ENCODE peak calls at places on chromosomes 12 and 14, in nine cellular contexts. N, B, U, X, M, I, G, C and Q are unnamed samples.

GRCh38 chr14:60654303-60654925 is 5.1 kb upstream of the SIX1 start:
- DNase-seq in N (peak; percentile 16), B (no peak), U (no peak), X (no peak), M (no peak), I (no peak), G (no peak), C (no peak), Q (no peak)

GRCh38 chr14:41615011-41615595 is 8.4 kb downstream of the LRFN5 start:
- DNase-seq in N (no peak), B (no peak), U (no peak), X (no peak), M (no peak), I (no peak), G (no peak), C (no peak), Q (no peak)

GRCh38 chr12:120940799-120941198 is 36.6 kb upstream of the SPPL3 start:
- DNase-seq in N (no peak), B (no peak), U (no peak), X (peak; percentile 39), M (no peak), I (no peak), G (no peak), C (peak; percentile 50), Q (no peak)

GRCh38 chr12:96503971-96504370 is 14.6 kb downstream of the CFAP54 start:
- DNase-seq in N (no peak), B (no peak), U (no peak), X (peak; percentile 44), M (no peak), I (no peak), G (no peak), C (no peak), Q (no peak)

GRCh38 chr12:34392741-34393085 is 370.4 kb downstream of the ALG10 start:
- DNase-seq in N (no peak), B (no peak), U (peak; percentile 5), X (no peak), M (no peak), I (no peak), G (no peak), C (no peak), Q (no peak)

GRCh38 chr12:59823535-59823934 is 227.7 kb downstream of the SLC16A7 start:
- DNase-seq in N (no peak), B (no peak), U (no peak), X (no peak), M (no peak), I (no peak), G (no peak), C (no peak), Q (no peak)

GRCh38 chr12:101018540-101018939 is 191.5 kb downstream of the SLC5A8 start:
- DNase-seq in N (no peak), B (peak; percentile 19), U (no peak), X (peak; percentile 73), M (no peak), I (peak; percentile 96), G (no peak), C (no peak), Q (no peak)

GRCh38 chr12:63897931-63898330 is 53.4 kb downstream of the SRGAP1 start:
- DNase-seq in N (no peak), B (peak; percentile 8), U (no peak), X (peak; percentile 87), M (no peak), I (peak; percentile 91), G (no peak), C (no peak), Q (no peak)

GRCh38 chr12:124033859-124034258 is 60.8 kb downstream of the ZNF664 start:
- DNase-seq in N (no peak), B (no peak), U (no peak), X (no peak), M (no peak), I (no peak), G (no peak), C (no peak), Q (no peak)

GRCh38 chr14:99234982-99235491 is 37.0 kb downstream of the BCL11B start:
- DNase-seq in N (peak; percentile 90), B (peak; percentile 80), U (peak; percentile 30), X (no peak), M (no peak), I (peak; percentile 96), G (peak; percentile 83), C (no peak), Q (no peak)

GRCh38 chr14:78207414-78207813 is 37.2 kb downstream of the NRXN3 start:
- DNase-seq in N (no peak), B (no peak), U (no peak), X (no peak), M (no peak), I (no peak), G (no peak), C (no peak), Q (no peak)

GRCh38 chr14:53955671-53956426 is 776 bp downstream of the BMP4 start:
- DNase-seq in N (peak; percentile 64), B (peak; percentile 79), U (peak; percentile 71), X (peak; percentile 28), M (no peak), I (peak; percentile 71), G (no peak), C (peak; percentile 75), Q (peak; percentile 65)

GRCh38 chr12:64828713-64829112 is 4.3 kb downstream of the TBC1D30 start:
- DNase-seq in N (no peak), B (no peak), U (no peak), X (no peak), M (no peak), I (no peak), G (no peak), C (no peak), Q (no peak)

GRCh38 chr12:107435520-107435919 is 250.1 kb upstream of the PWP1 start:
- DNase-seq in N (no peak), B (no peak), U (no peak), X (no peak), M (no peak), I (no peak), G (no peak), C (no peak), Q (no peak)

GRCh38 chr12:107437954-107438353 is 247.6 kb upstream of the PWP1 start:
- DNase-seq in N (no peak), B (no peak), U (no peak), X (no peak), M (no peak), I (no peak), G (no peak), C (no peak), Q (no peak)

GRCh38 chr12:107436836-107437235 is 248.8 kb upstream of the PWP1 start:
- DNase-seq in N (no peak), B (no peak), U (no peak), X (no peak), M (no peak), I (no peak), G (no peak), C (no peak), Q (no peak)

GRCh38 chr12:107435072-107435471 is 250.5 kb upstream of the PWP1 start:
- DNase-seq in N (peak; percentile 18), B (peak; percentile 34), U (no peak), X (no peak), M (no peak), I (peak; percentile 17), G (no peak), C (no peak), Q (no peak)

DNA sequence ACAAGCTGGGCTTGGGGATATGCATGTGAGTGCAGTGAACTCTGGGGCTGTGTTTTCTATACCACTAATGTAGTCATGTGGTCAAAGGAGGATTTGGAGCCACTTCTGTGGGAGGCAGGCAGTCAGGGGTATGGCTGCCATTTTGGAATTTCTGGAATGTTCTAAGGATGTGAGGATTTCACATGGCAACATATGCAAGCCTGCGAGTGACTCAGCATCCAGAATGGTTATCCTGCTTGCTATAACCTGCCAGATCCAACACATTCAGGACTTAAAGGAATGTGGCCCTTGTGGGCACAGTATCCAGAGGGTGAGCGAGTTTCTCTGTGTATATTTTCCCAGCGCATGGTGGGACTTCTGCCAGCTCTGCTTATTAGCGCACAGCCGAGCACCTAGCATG is 249.2 kb upstream of the PWP1 start:
- DNase-seq in N (peak; percentile 31), B (peak; percentile 81), U (no peak), X (peak; percentile 49), M (no peak), I (peak; percentile 95), G (no peak), C (no peak), Q (no peak)
- H3K4me1 ChIP-seq in N (no peaks in the 10 kb centered on the region), B (peaks cover 21% of the 10 kb centered on the region), U (no peaks in the 10 kb centered on the region), X (no peaks in the 10 kb centered on the region), M (no peaks in the 10 kb centered on the region), I (no peaks in the 10 kb centered on the region), G (no peaks in the 10 kb centered on the region), C (no peaks in the 10 kb centered on the region), Q (no peaks in the 10 kb centered on the region)

DNA sequence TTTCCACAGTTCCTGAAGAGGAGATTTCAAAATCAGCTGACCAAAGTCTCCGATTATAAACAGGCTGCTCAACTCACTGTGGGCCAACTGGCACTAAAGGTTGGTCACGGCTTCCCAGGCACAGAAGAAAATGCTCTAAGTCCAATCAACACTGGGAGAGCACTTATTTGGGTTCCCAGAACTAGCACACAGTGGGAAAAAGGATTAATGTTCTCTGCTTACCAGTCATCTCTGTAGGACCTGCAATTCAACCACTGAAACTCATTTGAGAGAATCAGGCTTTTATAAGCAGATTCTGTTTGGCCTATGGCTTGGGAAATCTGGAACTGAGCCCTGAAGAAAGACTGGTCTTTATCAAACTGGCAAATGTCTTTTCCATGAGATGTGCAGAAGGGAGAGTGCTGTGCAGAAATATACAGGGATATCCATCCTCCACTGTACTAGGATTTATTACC is 49.4 kb downstream of the ABCC9 start:
- DNase-seq in N (no peak), B (no peak), U (peak; percentile 19), X (peak; percentile 30), M (no peak), I (no peak), G (no peak), C (peak; percentile 34), Q (no peak)
- H3K4me3 ChIP-seq in N (no peak overlapping the region), B (no peak overlapping the region), U (no peak overlapping the region), X (no peak overlapping the region), M (no peak overlapping the region), I (no peak overlapping the region), G (no peak overlapping the region), C (no peak overlapping the region), Q (no peak overlapping the region)

DNA sequence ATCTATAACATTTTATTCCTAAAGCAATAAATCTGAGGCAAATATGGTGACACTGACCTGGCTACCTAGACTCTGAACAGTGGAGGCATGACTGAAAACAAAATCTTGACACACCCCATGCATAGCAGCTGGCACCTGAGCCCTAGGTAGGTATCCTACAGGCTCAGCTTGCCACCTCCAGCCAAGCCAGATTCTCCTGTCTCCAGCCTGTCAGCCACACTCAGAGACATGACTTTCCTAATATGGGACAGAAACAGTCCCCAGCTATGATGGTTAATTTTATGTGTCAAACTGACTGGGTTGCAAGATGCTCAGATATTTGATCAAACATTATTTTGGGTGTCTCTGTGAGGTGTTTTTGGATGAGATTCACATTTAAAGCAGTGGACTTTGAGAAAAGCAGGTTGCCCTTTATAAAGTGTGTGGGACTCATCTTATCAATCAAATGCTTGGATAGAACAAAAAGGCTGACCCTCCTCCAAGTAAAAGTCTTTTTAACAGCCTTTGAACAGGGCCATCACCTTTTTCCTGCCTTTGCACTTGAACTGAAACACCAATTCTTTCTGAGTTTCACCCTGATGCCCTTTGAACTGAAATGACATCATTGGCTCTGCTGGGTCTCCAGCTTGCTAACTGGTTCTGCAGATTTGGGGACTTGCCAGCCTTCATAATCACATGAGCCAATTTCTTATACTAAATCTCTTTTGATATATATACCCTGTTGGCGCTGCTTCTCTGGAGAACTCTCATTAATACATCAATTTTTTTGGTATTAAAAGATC is 125.4 kb downstream of the LLPH start:
- DNase-seq in N (no peak), B (no peak), U (no peak), X (no peak), M (no peak), I (no peak), G (no peak), C (no peak), Q (no peak)
- H3K4me1 ChIP-seq in N (no peaks in the 10 kb centered on the region), B (no peaks in the 10 kb centered on the region), U (no peaks in the 10 kb centered on the region), X (peaks cover 27% of the 10 kb centered on the region), M (no peaks in the 10 kb centered on the region), I (no peaks in the 10 kb centered on the region), G (no peaks in the 10 kb centered on the region), C (no peaks in the 10 kb centered on the region), Q (no peaks in the 10 kb centered on the region)

GRCh38 chr12:8609061-8609570 is 3.5 kb downstream of the AICDA start:
- DNase-seq in N (peak; percentile 56), B (peak; percentile 66), U (no peak), X (peak; percentile 67), M (no peak), I (peak; percentile 58), G (no peak), C (no peak), Q (peak; percentile 59)
- H3K4me3 ChIP-seq in N (no peak overlapping the region), B (no peak overlapping the region), U (no peak overlapping the region), X (no peak overlapping the region), M (no peak overlapping the region), I (no peak overlapping the region), G (peak overlapping the region; percentile 56), C (no peak overlapping the region), Q (no peak overlapping the region)